ENCODE peak calls at places on chromosomes 7 and 10, in seven cellular contexts. One of them, this sample, is unnamed.

GRCh38 chr10:59678884-59679301 is 30.8 kb downstream of the SLC16A9 start:
- DNase-seq in colonic mucosa: peak; percentile 69
- DNase-seq in psoas muscle: no peak
- DNase-seq in IMR-90: no peak
- DNase-seq in ascending aorta: no peak
- DNase-seq in chondrocyte: no peak
- DNase-seq in RWPE1: peak; percentile 56
- DNase-seq in this sample: peak; percentile 93

GRCh38 chr10:22230331-22230833 is 12.6 kb upstream of the EBLN1 start:
- DNase-seq in colonic mucosa: peak; percentile 37
- DNase-seq in psoas muscle: no peak
- DNase-seq in IMR-90: peak; percentile 29
- DNase-seq in ascending aorta: no peak
- DNase-seq in chondrocyte: no peak
- DNase-seq in RWPE1: peak; percentile 26
- DNase-seq in this sample: peak; percentile 67

GRCh38 chr7:44756904-44757303 is 8.3 kb downstream of the ZMIZ2 start:
- DNase-seq in colonic mucosa: no peak
- DNase-seq in psoas muscle: no peak
- DNase-seq in IMR-90: no peak
- DNase-seq in ascending aorta: no peak
- DNase-seq in chondrocyte: peak; percentile 81
- DNase-seq in RWPE1: no peak
- DNase-seq in this sample: no peak

GRCh38 chr7:522071-522937 is 2.7 kb upstream of the PDGFA start:
- DNase-seq in colonic mucosa: peak; percentile 66
- DNase-seq in psoas muscle: no peak
- DNase-seq in IMR-90: peak; percentile 32
- DNase-seq in ascending aorta: peak; percentile 87
- DNase-seq in chondrocyte: no peak
- DNase-seq in RWPE1: peak; percentile 62
- DNase-seq in this sample: peak; percentile 48

GRCh38 chr7:158828343-158829020 is 827 bp downstream of the ESYT2 start:
- DNase-seq in colonic mucosa: peak; percentile 55
- DNase-seq in psoas muscle: peak; percentile 58
- DNase-seq in IMR-90: no peak
- DNase-seq in ascending aorta: peak; percentile 74
- DNase-seq in chondrocyte: no peak
- DNase-seq in RWPE1: no peak
- DNase-seq in this sample: no peak

GRCh38 chr10:5466451-5466996 is 32.8 kb downstream of the CALML5 start:
- DNase-seq in colonic mucosa: peak; percentile 90
- DNase-seq in psoas muscle: no peak
- DNase-seq in IMR-90: peak; percentile 82
- DNase-seq in ascending aorta: no peak
- DNase-seq in chondrocyte: no peak
- DNase-seq in RWPE1: peak; percentile 68
- DNase-seq in this sample: peak; percentile 94

GRCh38 chr7:49522111-49522510 is 251.3 kb upstream of the VWC2 start:
- DNase-seq in colonic mucosa: no peak
- DNase-seq in psoas muscle: no peak
- DNase-seq in IMR-90: no peak
- DNase-seq in ascending aorta: no peak
- DNase-seq in chondrocyte: no peak
- DNase-seq in RWPE1: no peak
- DNase-seq in this sample: no peak

GRCh38 chr7:101173752-101174244 is 6.3 kb downstream of the NAT16 start:
- DNase-seq in colonic mucosa: peak; percentile 63
- DNase-seq in psoas muscle: no peak
- DNase-seq in IMR-90: no peak
- DNase-seq in ascending aorta: no peak
- DNase-seq in chondrocyte: no peak
- DNase-seq in RWPE1: peak; percentile 71
- DNase-seq in this sample: peak; percentile 63

GRCh38 chr7:38409524-38409923 is 136.1 kb upstream of the TARP start:
- DNase-seq in colonic mucosa: no peak
- DNase-seq in psoas muscle: no peak
- DNase-seq in IMR-90: no peak
- DNase-seq in ascending aorta: no peak
- DNase-seq in chondrocyte: no peak
- DNase-seq in RWPE1: no peak
- DNase-seq in this sample: no peak

GRCh38 chr7:192035-192649 is at the start of gene FAM20C:
- DNase-seq in colonic mucosa: peak; percentile 79
- DNase-seq in psoas muscle: peak; percentile 90
- DNase-seq in IMR-90: peak; percentile 79
- DNase-seq in ascending aorta: peak; percentile 90
- DNase-seq in chondrocyte: no peak
- DNase-seq in RWPE1: peak; percentile 90
- DNase-seq in this sample: peak; percentile 47

GRCh38 chr7:151938550-151938949 is 17.7 kb upstream of the GALNTL5 start:
- DNase-seq in colonic mucosa: no peak
- DNase-seq in psoas muscle: no peak
- DNase-seq in IMR-90: no peak
- DNase-seq in ascending aorta: no peak
- DNase-seq in chondrocyte: no peak
- DNase-seq in RWPE1: no peak
- DNase-seq in this sample: no peak

GRCh38 chr10:70669732-70670317 is 2.5 kb upstream of the ADAMTS14 start:
- DNase-seq in colonic mucosa: no peak
- DNase-seq in psoas muscle: no peak
- DNase-seq in IMR-90: no peak
- DNase-seq in ascending aorta: no peak
- DNase-seq in chondrocyte: peak; percentile 48
- DNase-seq in RWPE1: no peak
- DNase-seq in this sample: no peak
- TF ChIP-seq CTCF in colonic mucosa: no peak
- TF ChIP-seq CTCF in psoas muscle: no peak
- TF ChIP-seq CTCF in IMR-90: no peak
- TF ChIP-seq CTCF in ascending aorta: no peak
- TF ChIP-seq CTCF in chondrocyte: no peak
- TF ChIP-seq CTCF in RWPE1: no peak
- TF ChIP-seq CTCF in this sample: no peak

GRCh38 chr10:124387078-124387874 is 31.4 kb downstream of the OAT start:
- DNase-seq in colonic mucosa: no peak
- DNase-seq in psoas muscle: no peak
- DNase-seq in IMR-90: no peak
- DNase-seq in ascending aorta: peak; percentile 31
- DNase-seq in chondrocyte: no peak
- DNase-seq in RWPE1: peak; percentile 55
- DNase-seq in this sample: no peak
- TF ChIP-seq CTCF in colonic mucosa: no peak
- TF ChIP-seq CTCF in psoas muscle: no peak
- TF ChIP-seq CTCF in IMR-90: no peak
- TF ChIP-seq CTCF in ascending aorta: no peak
- TF ChIP-seq CTCF in chondrocyte: peak; percentile 42
- TF ChIP-seq CTCF in RWPE1: peak; percentile 26
- TF ChIP-seq CTCF in this sample: peak; percentile 15

GRCh38 chr7:128090492-128090891 is 59.3 kb upstream of the LRRC4 start:
- DNase-seq in colonic mucosa: no peak
- DNase-seq in psoas muscle: no peak
- DNase-seq in IMR-90: no peak
- DNase-seq in ascending aorta: no peak
- DNase-seq in chondrocyte: no peak
- DNase-seq in RWPE1: no peak
- DNase-seq in this sample: no peak
- TF ChIP-seq CTCF in colonic mucosa: no peak
- TF ChIP-seq CTCF in psoas muscle: no peak
- TF ChIP-seq CTCF in IMR-90: no peak
- TF ChIP-seq CTCF in ascending aorta: no peak
- TF ChIP-seq CTCF in chondrocyte: no peak
- TF ChIP-seq CTCF in RWPE1: no peak
- TF ChIP-seq CTCF in this sample: no peak

GRCh38 chr7:73522081-73522818 is at the start of gene BAZ1B:
- DNase-seq in colonic mucosa: peak; percentile 98
- DNase-seq in psoas muscle: peak; percentile 99
- DNase-seq in IMR-90: peak; percentile 97
- DNase-seq in ascending aorta: peak; percentile 99
- DNase-seq in chondrocyte: peak; percentile 99
- DNase-seq in RWPE1: peak; percentile 99
- DNase-seq in this sample: peak; percentile 87
- TF ChIP-seq CTCF in colonic mucosa: no peak
- TF ChIP-seq CTCF in psoas muscle: no peak
- TF ChIP-seq CTCF in IMR-90: no peak
- TF ChIP-seq CTCF in ascending aorta: peak; percentile 9
- TF ChIP-seq CTCF in chondrocyte: peak; percentile 58
- TF ChIP-seq CTCF in RWPE1: no peak
- TF ChIP-seq CTCF in this sample: peak; percentile 16

GRCh38 chr10:102712843-102713242 is 1.4 kb downstream of the ARL3 start:
- DNase-seq in colonic mucosa: no peak
- DNase-seq in psoas muscle: no peak
- DNase-seq in IMR-90: no peak
- DNase-seq in ascending aorta: no peak
- DNase-seq in chondrocyte: no peak
- DNase-seq in RWPE1: no peak
- DNase-seq in this sample: no peak

GRCh38 chr10:102713483-102713813 is 749 bp downstream of the ARL3 start:
- DNase-seq in colonic mucosa: no peak
- DNase-seq in psoas muscle: no peak
- DNase-seq in IMR-90: peak; percentile 19
- DNase-seq in ascending aorta: no peak
- DNase-seq in chondrocyte: no peak
- DNase-seq in RWPE1: no peak
- DNase-seq in this sample: peak; percentile 20

GRCh38 chr10:102714621-102715455 is at the start of gene SFXN2:
- DNase-seq in colonic mucosa: peak; percentile 53
- DNase-seq in psoas muscle: no peak
- DNase-seq in IMR-90: no peak
- DNase-seq in ascending aorta: peak; percentile 72
- DNase-seq in chondrocyte: no peak
- DNase-seq in RWPE1: no peak
- DNase-seq in this sample: no peak

GRCh38 chr10:102715880-102716279 is 1.4 kb downstream of the SFXN2 start:
- DNase-seq in colonic mucosa: no peak
- DNase-seq in psoas muscle: no peak
- DNase-seq in IMR-90: no peak
- DNase-seq in ascending aorta: no peak
- DNase-seq in chondrocyte: no peak
- DNase-seq in RWPE1: no peak
- DNase-seq in this sample: no peak

DNA sequence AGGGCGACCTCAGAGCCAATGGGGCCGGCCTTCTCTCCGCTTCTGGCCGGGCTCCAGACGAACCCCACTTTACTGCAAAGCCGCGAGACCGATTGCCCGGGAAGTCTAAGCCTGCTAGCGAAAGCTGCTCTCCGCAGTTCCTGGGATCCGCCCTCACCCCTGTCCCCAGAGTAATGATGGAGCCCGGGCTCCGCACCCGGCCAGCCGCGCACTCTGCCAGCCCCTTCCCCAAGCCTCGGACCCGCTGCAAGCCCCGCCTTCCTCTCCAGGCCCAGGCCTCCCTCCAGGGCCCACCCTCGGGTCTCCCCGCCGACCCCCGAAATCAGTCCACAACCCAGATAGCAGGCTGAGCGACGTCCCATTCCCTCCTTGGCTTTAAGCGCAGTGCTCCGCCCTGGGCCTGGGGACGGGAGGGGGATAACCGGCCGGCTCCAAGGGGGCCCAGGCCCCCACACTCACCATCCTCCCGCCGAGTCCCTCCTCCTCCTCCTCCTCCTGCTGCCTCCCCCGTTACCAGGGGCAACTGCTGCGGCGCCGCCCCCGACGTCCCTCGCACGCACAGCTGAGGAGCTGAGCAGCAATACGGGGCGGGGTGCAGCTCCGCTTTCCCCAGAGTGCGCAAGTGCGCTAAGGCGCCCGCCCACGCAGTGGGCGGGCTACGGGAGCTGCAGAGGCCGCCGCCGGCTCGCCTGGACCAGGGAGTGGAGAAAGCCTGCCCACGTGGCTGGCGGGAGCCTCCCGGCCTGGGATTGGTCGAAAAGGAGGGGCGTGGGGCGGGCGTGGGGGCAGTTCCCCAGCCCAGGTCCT is at the start of gene ARL3:
- DNase-seq in colonic mucosa: peak; percentile 98
- DNase-seq in psoas muscle: peak; percentile 98
- DNase-seq in IMR-90: peak; percentile 98
- DNase-seq in ascending aorta: peak; percentile 98
- DNase-seq in chondrocyte: peak; percentile 100
- DNase-seq in RWPE1: peak; percentile 99
- DNase-seq in this sample: peak; percentile 91
- TF ChIP-seq CTCF in colonic mucosa: peak; percentile 16
- TF ChIP-seq CTCF in psoas muscle: peak; percentile 40
- TF ChIP-seq CTCF in IMR-90: peak; percentile 41
- TF ChIP-seq CTCF in ascending aorta: peak; percentile 42
- TF ChIP-seq CTCF in chondrocyte: peak; percentile 73
- TF ChIP-seq CTCF in RWPE1: no peak
- TF ChIP-seq CTCF in this sample: no peak

This sample was measured in bronchial epithelial cell.